ENCODE peak calls at places on chromosomes 12 and 14, in five cellular contexts. One of them, this sample, is unnamed.

GRCh38 chr12:47349770-47350408 is 270.1 kb upstream of the AMIGO2 start:
- DNase-seq in NCI-H2081 treated with DMSO at 0.1 percent for 48 hours: no peak
- DNase-seq in stimulated activated naive B cell treated with anti-CD40 and anti-IgM and Interleukin-4, amounts not matched to agents 10 μg/mL and 1 μg/mL and 100 μg/mL, for 72 hours: peak
- DNase-seq in activated naive CD8-positive, alpha-beta T cell treated with anti-CD3 and anti-CD28 coated beads, Interleukin-2, amount 50 U/mL, for 24 hours: peak
- DNase-seq in Panc1: no peak
- DNase-seq in this sample: no peak

GRCh38 chr14:52299692-52300278 is 14.3 kb upstream of the PTGER2 start:
- DNase-seq in Panc1: peak
- DNase-seq in NCI-H2081 treated with DMSO at 0.1 percent for 48 hours: no peak
- DNase-seq in activated naive CD8-positive, alpha-beta T cell treated with anti-CD3 and anti-CD28 coated beads, Interleukin-2, amount 50 U/mL, for 24 hours: no peak
- DNase-seq in stimulated activated naive B cell treated with anti-CD40 and anti-IgM and Interleukin-4, amounts not matched to agents 10 μg/mL and 1 μg/mL and 100 μg/mL, for 72 hours: no peak
- DNase-seq in this sample: no peak

GRCh38 chr14:86722612-86723253 is 1192.8 kb downstream of the FLRT2 start:
- DNase-seq in stimulated activated naive B cell treated with anti-CD40 and anti-IgM and Interleukin-4, amounts not matched to agents 10 μg/mL and 1 μg/mL and 100 μg/mL, for 72 hours: no peak
- DNase-seq in activated naive CD8-positive, alpha-beta T cell treated with anti-CD3 and anti-CD28 coated beads, Interleukin-2, amount 50 U/mL, for 24 hours: no peak
- DNase-seq in NCI-H2081 treated with DMSO at 0.1 percent for 48 hours: no peak
- DNase-seq in Panc1: no peak
- DNase-seq in this sample: no peak

GRCh38 chr12:130335517-130336392 is 1.9 kb upstream of the PIWIL1 start:
- DNase-seq in activated naive CD8-positive, alpha-beta T cell treated with anti-CD3 and anti-CD28 coated beads, Interleukin-2, amount 50 U/mL, for 24 hours: no peak
- DNase-seq in stimulated activated naive B cell treated with anti-CD40 and anti-IgM and Interleukin-4, amounts not matched to agents 10 μg/mL and 1 μg/mL and 100 μg/mL, for 72 hours: no peak
- DNase-seq in Panc1: peak
- DNase-seq in NCI-H2081 treated with DMSO at 0.1 percent for 48 hours: peak
- DNase-seq in this sample: no peak

GRCh38 chr12:49345048-49345839 is 1.4 kb upstream of the DNAJC22 start:
- DNase-seq in NCI-H2081 treated with DMSO at 0.1 percent for 48 hours: no peak
- DNase-seq in Panc1: no peak
- DNase-seq in stimulated activated naive B cell treated with anti-CD40 and anti-IgM and Interleukin-4, amounts not matched to agents 10 μg/mL and 1 μg/mL and 100 μg/mL, for 72 hours: no peak
- DNase-seq in activated naive CD8-positive, alpha-beta T cell treated with anti-CD3 and anti-CD28 coated beads, Interleukin-2, amount 50 U/mL, for 24 hours: no peak
- DNase-seq in this sample: no peak

GRCh38 chr14:79424462-79424861 is 786.8 kb downstream of the DIO2 start:
- DNase-seq in activated naive CD8-positive, alpha-beta T cell treated with anti-CD3 and anti-CD28 coated beads, Interleukin-2, amount 50 U/mL, for 24 hours: no peak
- DNase-seq in Panc1: no peak
- DNase-seq in NCI-H2081 treated with DMSO at 0.1 percent for 48 hours: no peak
- DNase-seq in stimulated activated naive B cell treated with anti-CD40 and anti-IgM and Interleukin-4, amounts not matched to agents 10 μg/mL and 1 μg/mL and 100 μg/mL, for 72 hours: no peak
- DNase-seq in this sample: no peak

GRCh38 chr12:130880411-130880885 is 8.6 kb downstream of the RAN start:
- DNase-seq in activated naive CD8-positive, alpha-beta T cell treated with anti-CD3 and anti-CD28 coated beads, Interleukin-2, amount 50 U/mL, for 24 hours: no peak
- DNase-seq in Panc1: no peak
- DNase-seq in stimulated activated naive B cell treated with anti-CD40 and anti-IgM and Interleukin-4, amounts not matched to agents 10 μg/mL and 1 μg/mL and 100 μg/mL, for 72 hours: peak
- DNase-seq in NCI-H2081 treated with DMSO at 0.1 percent for 48 hours: no peak
- DNase-seq in this sample: no peak

GRCh38 chr12:97323154-97323553 is 139.4 kb upstream of the RMST start:
- DNase-seq in stimulated activated naive B cell treated with anti-CD40 and anti-IgM and Interleukin-4, amounts not matched to agents 10 μg/mL and 1 μg/mL and 100 μg/mL, for 72 hours: no peak
- DNase-seq in NCI-H2081 treated with DMSO at 0.1 percent for 48 hours: no peak
- DNase-seq in activated naive CD8-positive, alpha-beta T cell treated with anti-CD3 and anti-CD28 coated beads, Interleukin-2, amount 50 U/mL, for 24 hours: no peak
- DNase-seq in Panc1: no peak
- DNase-seq in this sample: no peak

GRCh38 chr12:90261283-90261682 is 552.6 kb upstream of the ATP2B1 start:
- DNase-seq in stimulated activated naive B cell treated with anti-CD40 and anti-IgM and Interleukin-4, amounts not matched to agents 10 μg/mL and 1 μg/mL and 100 μg/mL, for 72 hours: no peak
- DNase-seq in NCI-H2081 treated with DMSO at 0.1 percent for 48 hours: no peak
- DNase-seq in Panc1: no peak
- DNase-seq in activated naive CD8-positive, alpha-beta T cell treated with anti-CD3 and anti-CD28 coated beads, Interleukin-2, amount 50 U/mL, for 24 hours: no peak
- DNase-seq in this sample: no peak

GRCh38 chr14:85534435-85534834 is 4.5 kb downstream of the FLRT2 start:
- DNase-seq in activated naive CD8-positive, alpha-beta T cell treated with anti-CD3 and anti-CD28 coated beads, Interleukin-2, amount 50 U/mL, for 24 hours: no peak
- DNase-seq in stimulated activated naive B cell treated with anti-CD40 and anti-IgM and Interleukin-4, amounts not matched to agents 10 μg/mL and 1 μg/mL and 100 μg/mL, for 72 hours: no peak
- DNase-seq in NCI-H2081 treated with DMSO at 0.1 percent for 48 hours: no peak
- DNase-seq in Panc1: no peak
- DNase-seq in this sample: no peak

GRCh38 chr14:75088566-75089373 is 19.3 kb downstream of the ZC2HC1C start:
- DNase-seq in NCI-H2081 treated with DMSO at 0.1 percent for 48 hours: peak
- DNase-seq in activated naive CD8-positive, alpha-beta T cell treated with anti-CD3 and anti-CD28 coated beads, Interleukin-2, amount 50 U/mL, for 24 hours: peak
- DNase-seq in stimulated activated naive B cell treated with anti-CD40 and anti-IgM and Interleukin-4, amounts not matched to agents 10 μg/mL and 1 μg/mL and 100 μg/mL, for 72 hours: no peak
- DNase-seq in Panc1: peak
- DNase-seq in this sample: no peak

GRCh38 chr14:105473033-105473676 is 1.5 kb upstream of the CRIP2 start:
- DNase-seq in Panc1: no peak
- DNase-seq in NCI-H2081 treated with DMSO at 0.1 percent for 48 hours: no peak
- DNase-seq in activated naive CD8-positive, alpha-beta T cell treated with anti-CD3 and anti-CD28 coated beads, Interleukin-2, amount 50 U/mL, for 24 hours: no peak
- DNase-seq in stimulated activated naive B cell treated with anti-CD40 and anti-IgM and Interleukin-4, amounts not matched to agents 10 μg/mL and 1 μg/mL and 100 μg/mL, for 72 hours: no peak
- DNase-seq in this sample: no peak

GRCh38 chr12:39047539-39048078 is 142.2 kb upstream of the CPNE8 start:
- DNase-seq in NCI-H2081 treated with DMSO at 0.1 percent for 48 hours: no peak
- DNase-seq in Panc1: no peak
- DNase-seq in stimulated activated naive B cell treated with anti-CD40 and anti-IgM and Interleukin-4, amounts not matched to agents 10 μg/mL and 1 μg/mL and 100 μg/mL, for 72 hours: no peak
- DNase-seq in activated naive CD8-positive, alpha-beta T cell treated with anti-CD3 and anti-CD28 coated beads, Interleukin-2, amount 50 U/mL, for 24 hours: no peak
- DNase-seq in this sample: no peak

GRCh38 chr12:104226672-104227071 is 11.1 kb downstream of the TXNRD1 start:
- DNase-seq in stimulated activated naive B cell treated with anti-CD40 and anti-IgM and Interleukin-4, amounts not matched to agents 10 μg/mL and 1 μg/mL and 100 μg/mL, for 72 hours: no peak
- DNase-seq in Panc1: no peak
- DNase-seq in NCI-H2081 treated with DMSO at 0.1 percent for 48 hours: no peak
- DNase-seq in activated naive CD8-positive, alpha-beta T cell treated with anti-CD3 and anti-CD28 coated beads, Interleukin-2, amount 50 U/mL, for 24 hours: no peak
- DNase-seq in this sample: no peak

GRCh38 chr14:33909380-33910084 is 41.3 kb downstream of the EGLN3 start:
- DNase-seq in stimulated activated naive B cell treated with anti-CD40 and anti-IgM and Interleukin-4, amounts not matched to agents 10 μg/mL and 1 μg/mL and 100 μg/mL, for 72 hours: no peak
- DNase-seq in NCI-H2081 treated with DMSO at 0.1 percent for 48 hours: no peak
- DNase-seq in Panc1: no peak
- DNase-seq in activated naive CD8-positive, alpha-beta T cell treated with anti-CD3 and anti-CD28 coated beads, Interleukin-2, amount 50 U/mL, for 24 hours: no peak
- DNase-seq in this sample: no peak

GRCh38 chr14:73462078-73462715 is 3.9 kb upstream of the NUMB start:
- DNase-seq in stimulated activated naive B cell treated with anti-CD40 and anti-IgM and Interleukin-4, amounts not matched to agents 10 μg/mL and 1 μg/mL and 100 μg/mL, for 72 hours: no peak
- DNase-seq in Panc1: no peak
- DNase-seq in NCI-H2081 treated with DMSO at 0.1 percent for 48 hours: peak
- DNase-seq in activated naive CD8-positive, alpha-beta T cell treated with anti-CD3 and anti-CD28 coated beads, Interleukin-2, amount 50 U/mL, for 24 hours: no peak
- DNase-seq in this sample: no peak

GRCh38 chr14:59435987-59436386 is 29.2 kb downstream of the GPR135 start:
- DNase-seq in activated naive CD8-positive, alpha-beta T cell treated with anti-CD3 and anti-CD28 coated beads, Interleukin-2, amount 50 U/mL, for 24 hours: no peak
- DNase-seq in Panc1: no peak
- DNase-seq in NCI-H2081 treated with DMSO at 0.1 percent for 48 hours: no peak
- DNase-seq in stimulated activated naive B cell treated with anti-CD40 and anti-IgM and Interleukin-4, amounts not matched to agents 10 μg/mL and 1 μg/mL and 100 μg/mL, for 72 hours: no peak
- DNase-seq in this sample: no peak